ENCODE peak calls at places on chromosomes 13 and 19, in four cellular contexts. Q is heart left ventricle, E is psoas muscle, T is BJ. R is an unnamed sample.

GRCh38 chr19:6076675-6077463 is 33.4 kb downstream of the RFX2 start:
- DNase-seq in Q (peak; percentile 1), E (peak; percentile 41), T (peak; percentile 92), R (no peak)

GRCh38 chr19:33799507-33799906 is 2.8 kb downstream of the KCTD15 start:
- DNase-seq in Q (no peak), E (no peak), T (no peak), R (peak; percentile 52)

GRCh38 chr13:111943229-111943795 is 123.6 kb upstream of the SOX1 start:
- DNase-seq in Q (no peak), E (no peak), T (no peak), R (no peak)

GRCh38 chr19:4365341-4365740 is 22.0 kb downstream of the MPND start:
- DNase-seq in Q (no peak), E (no peak), T (no peak), R (peak; percentile 66)

GRCh38 chr13:93066187-93066586 is 160.4 kb upstream of the GPC6 start:
- DNase-seq in Q (no peak), E (no peak), T (no peak), R (no peak)

GRCh38 chr13:41864658-41865057 is 96.3 kb downstream of the VWA8 start:
- DNase-seq in Q (no peak), E (no peak), T (no peak), R (no peak)

GRCh38 chr19:31290926-31291590 is 58.2 kb downstream of the TSHZ3 start:
- DNase-seq in Q (no peak), E (no peak), T (no peak), R (no peak)

GRCh38 chr19:54420383-54421168 is 5.3 kb downstream of the TTYH1 start:
- DNase-seq in Q (peak; percentile 74), E (no peak), T (no peak), R (peak; percentile 97)

GRCh38 chr19:44775676-44776240 is 1.9 kb upstream of the CBLC start:
- DNase-seq in Q (no peak), E (no peak), T (no peak), R (no peak)

GRCh38 chr13:31639443-31640163 is 99.7 kb upstream of the RXFP2 start:
- DNase-seq in Q (no peak), E (no peak), T (no peak), R (no peak)

GRCh38 chr19:14614099-14614412 is 31.2 kb downstream of the CLEC17A start:
- DNase-seq in Q (peak; percentile 20), E (no peak), T (no peak), R (no peak)

GRCh38 chr13:44921931-44922758 is 67.1 kb downstream of the NUFIP1 start:
- DNase-seq in Q (peak; percentile 44), E (peak; percentile 42), T (peak; percentile 81), R (no peak)

GRCh38 chr19:24052811-24053210 is 34.2 kb upstream of the ZNF254 start:
- DNase-seq in Q (no peak), E (no peak), T (no peak), R (no peak)

GRCh38 chr19:31152906-31153305 is 196.3 kb downstream of the TSHZ3 start:
- DNase-seq in Q (no peak), E (no peak), T (no peak), R (no peak)

GRCh38 chr13:72774019-72774418 is 7.7 kb downstream of the DIS3 start:
- DNase-seq in Q (no peak), E (no peak), T (no peak), R (no peak)

GRCh38 chr13:109126973-109127615 is 497.7 kb downstream of the MYO16 start:
- DNase-seq in Q (no peak), E (no peak), T (no peak), R (no peak)

GRCh38 chr19:6047741-6048231 is 62.5 kb downstream of the RFX2 start:
- DNase-seq in Q (no peak), E (no peak), T (no peak), R (peak; percentile 90)

GRCh38 chr13:67549331-67549730 is 319.2 kb upstream of the PCDH9 start:
- DNase-seq in Q (no peak), E (no peak), T (no peak), R (no peak)

GRCh38 chr19:16825312-16826168 is 3.7 kb upstream of the SIN3B start:
- DNase-seq in Q (peak; percentile 60), E (peak; percentile 59), T (no peak), R (peak; percentile 80)

GRCh38 chr13:68995972-68996670 is 1111.5 kb upstream of the ATXN8OS start:
- DNase-seq in Q (no peak), E (no peak), T (no peak), R (no peak)

GRCh38 chr13:43273362-43273761 is 250.0 kb downstream of the DNAJC15 start:
- DNase-seq in Q (no peak), E (no peak), T (no peak), R (no peak)

GRCh38 chr13:112545866-112546265 is 42.1 kb downstream of the TUBGCP3 start:
- DNase-seq in Q (no peak), E (no peak), T (peak; percentile 21), R (no peak)

GRCh38 chr13:48975101-48975925 is at the start of gene FNDC3A:
- DNase-seq in Q (peak; percentile 26), E (peak; percentile 80), T (no peak), R (peak; percentile 89)

GRCh38 chr13:101424381-101425155 is 8.3 kb upstream of the NALCN start:
- DNase-seq in Q (no peak), E (no peak), T (no peak), R (no peak)

GRCh38 chr13:25375727-25376358 is 4.1 kb downstream of the ATP8A2 start:
- DNase-seq in Q (no peak), E (no peak), T (no peak), R (peak; percentile 71)

GRCh38 chr19:57664269-57665127 is 4.2 kb upstream of the ZSCAN4 start:
- DNase-seq in Q (peak; percentile 70), E (peak; percentile 59), T (peak; percentile 3), R (peak; percentile 86)

GRCh38 chr13:99045396-99045795 is 67.5 kb upstream of the DOCK9 start:
- DNase-seq in Q (no peak), E (no peak), T (no peak), R (no peak)

GRCh38 chr19:46423194-46423593 is 5.5 kb downstream of the PNMA8C start:
- DNase-seq in Q (no peak), E (no peak), T (no peak), R (no peak)

GRCh38 chr19:4456566-4456842 is 1.1 kb downstream of the UBXN6 start:
- DNase-seq in Q (peak; percentile 42), E (peak; percentile 19), T (no peak), R (no peak)

GRCh38 chr13:77503398-77503797 is 32.1 kb upstream of the SCEL start:
- DNase-seq in Q (no peak), E (no peak), T (no peak), R (no peak)

GRCh38 chr13:88648598-88649373 is 977.6 kb downstream of the SLITRK5 start:
- DNase-seq in Q (no peak), E (no peak), T (no peak), R (no peak)

GRCh38 chr19:54455786-54456422 is 6.9 kb downstream of the LENG8 start:
- DNase-seq in Q (no peak), E (peak; percentile 12), T (no peak), R (no peak)

GRCh38 chr19:40403262-40403984 is 9.8 kb downstream of the PRX start:
- DNase-seq in Q (peak; percentile 93), E (peak; percentile 92), T (peak; percentile 49), R (peak; percentile 99)

GRCh38 chr13:63516124-63516523 is 2100.5 kb upstream of the PCDH20 start:
- DNase-seq in Q (no peak), E (no peak), T (no peak), R (no peak)

GRCh38 chr13:92900455-92900854 is 326.2 kb upstream of the GPC6 start:
- DNase-seq in Q (no peak), E (no peak), T (no peak), R (no peak)

DNA sequence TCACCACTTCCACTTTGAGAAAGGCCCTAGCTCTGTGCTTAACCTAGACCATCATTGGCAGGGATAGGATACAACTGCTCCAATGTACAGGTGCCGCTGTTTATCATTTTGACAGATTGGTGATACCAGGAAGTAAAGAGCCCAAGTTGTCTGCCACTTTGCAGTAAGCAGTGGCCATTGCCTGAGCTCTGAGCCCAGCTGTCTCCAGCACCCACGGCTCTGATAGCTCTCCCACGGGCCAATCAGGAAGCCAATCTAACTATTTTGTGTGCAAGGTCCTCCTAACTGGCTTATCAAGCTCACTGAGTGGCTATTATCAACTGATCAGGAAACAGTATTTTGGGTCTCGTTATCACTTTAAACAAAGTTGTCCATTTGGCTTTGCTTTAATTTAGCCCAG is 181.1 kb downstream of the DCT start:
- DNase-seq in Q (no peak), E (no peak), T (no peak), R (no peak)
- H3K4me3 ChIP-seq in Q (no peak overlapping the region), E (no peak overlapping the region), T (no peak overlapping the region), R (no peak overlapping the region)

GRCh38 chr19:1373534-1374249 is 10.0 kb upstream of the NDUFS7 start:
- DNase-seq in Q (peak; percentile 79), E (peak; percentile 72), T (no peak), R (no peak)
- H3K36me3 ChIP-seq in Q (peaks cover 51% of the 10 kb centered on the region), E (peaks cover 78% of the 10 kb centered on the region), T (peaks cover 26% of the 10 kb centered on the region), R (peaks cover 16% of the 10 kb centered on the region)

GRCh38 chr19:10432736-10433130 is 12.4 kb downstream of the PDE4A start:
- DNase-seq in Q (no peak), E (peak; percentile 62), T (no peak), R (peak; percentile 60)

GRCh38 chr19:10431254-10431942 is 11.1 kb downstream of the PDE4A start:
- DNase-seq in Q (peak; percentile 27), E (peak; percentile 53), T (no peak), R (peak; percentile 69)

GRCh38 chr19:10433131-10433536 is 12.8 kb downstream of the PDE4A start:
- DNase-seq in Q (no peak), E (no peak), T (no peak), R (no peak)

GRCh38 chr19:10430505-10431253 is 10.3 kb downstream of the PDE4A start:
- DNase-seq in Q (peak; percentile 80), E (peak; percentile 79), T (no peak), R (peak; percentile 87)

DNA sequence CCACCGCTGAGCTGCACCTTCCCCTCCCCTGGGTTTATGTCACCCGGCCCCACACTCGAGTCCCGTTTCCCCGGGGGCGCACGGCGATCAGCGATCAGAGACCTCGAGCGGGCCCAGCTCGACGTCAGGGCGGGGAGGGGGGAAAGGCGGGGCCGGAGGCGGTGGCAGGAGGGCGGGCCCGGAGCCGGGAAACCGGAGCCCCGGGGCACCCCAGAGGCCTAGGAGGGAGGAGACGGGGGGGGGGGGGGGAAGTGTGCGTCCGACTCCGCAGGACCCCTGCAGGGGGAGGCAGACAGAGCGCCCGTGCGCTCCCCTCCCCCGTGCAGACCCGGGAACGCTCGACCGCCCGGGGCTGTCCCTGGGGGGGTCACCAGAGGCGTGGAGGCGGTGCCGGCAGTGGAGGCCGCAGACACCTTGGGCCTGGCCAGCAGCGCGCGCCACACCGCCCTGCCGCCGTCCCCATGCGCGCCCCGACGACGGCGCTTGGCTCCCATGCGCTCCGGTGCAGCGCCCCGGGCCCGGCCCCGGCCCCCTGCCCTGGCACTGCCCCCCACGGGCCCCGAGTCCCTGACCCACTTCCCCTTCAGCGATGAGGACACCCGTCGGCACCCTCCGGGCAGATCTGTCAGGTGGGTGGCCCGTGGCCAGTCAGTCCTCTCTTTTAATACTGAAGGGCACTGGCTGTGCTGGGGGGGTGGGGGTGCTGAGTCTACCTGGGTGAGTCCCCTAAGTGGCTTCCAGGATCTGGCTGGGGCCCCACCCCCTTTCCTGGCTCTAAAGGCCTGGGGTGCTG is 11.8 kb downstream of the PDE4A start:
- DNase-seq in Q (peak; percentile 80), E (peak; percentile 78), T (no peak), R (peak; percentile 94)
- H3K27me3 ChIP-seq in Q (peaks cover 9% of the 10 kb centered on the region), E (no peaks in the 10 kb centered on the region), T (peaks cover 7% of the 10 kb centered on the region), R (peaks cover 53% of the 10 kb centered on the region)

DNA sequence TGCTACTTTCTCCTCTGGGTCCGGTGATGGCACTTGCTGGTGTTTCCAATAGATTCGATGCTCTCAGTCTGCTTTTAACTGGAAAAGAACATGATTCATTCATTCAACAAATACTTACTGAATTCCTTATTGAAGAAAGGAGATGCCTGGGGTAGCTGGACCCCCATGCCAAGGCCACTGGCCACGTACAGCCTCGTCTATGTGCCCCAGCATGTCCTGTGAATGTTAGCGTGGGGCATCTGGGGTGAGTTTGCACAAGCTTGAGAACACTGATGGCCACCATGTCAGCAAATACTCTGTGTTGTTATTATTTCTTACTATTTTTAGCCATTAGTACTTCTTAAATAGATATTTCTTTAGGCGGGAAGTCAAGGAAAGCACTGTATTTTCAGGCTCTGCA is 112.0 kb upstream of the OXGR1 start:
- DNase-seq in Q (no peak), E (no peak), T (no peak), R (no peak)
- H3K4me3 ChIP-seq in Q (no peak overlapping the region), E (no peak overlapping the region), T (no peak overlapping the region), R (no peak overlapping the region)